ENCODE peak calls at places on chromosomes 2 and 18, in eight cellular contexts. Y is germinal center; N is hippocampal formation; B is aorta; H is SK-N-DZ; C is NCI-H460; L is stimulated activated CD4-positive, alpha-beta T cell treated with anti-CD3 and anti-CD28 coated beads, Interleukin-12 subunit alpha, Interleukin-12 subunit beta, amount 100 ng/mL, for 48 hours; V is A549. U is an unnamed sample.

GRCh38 chr18:24014062-24014985 is at the start of gene TTC39C:
- DNase-seq in Y (peak), N (peak), B (peak), H (peak), C (no peak), L (peak), V (peak), U (peak)

GRCh38 chr2:235685024-235685721 is 191.3 kb downstream of the AGAP1 start:
- DNase-seq in Y (no peak), N (no peak), B (no peak), H (no peak), C (no peak), L (no peak), V (no peak), U (no peak)

GRCh38 chr2:209426432-209426831 is 2.6 kb downstream of the MAP2 start:
- DNase-seq in Y (no peak), N (no peak), B (no peak), H (no peak), C (peak), L (no peak), V (no peak), U (no peak)

GRCh38 chr18:12287131-12287681 is 20.8 kb upstream of the TUBB6 start:
- DNase-seq in Y (no peak), N (no peak), B (peak), H (no peak), C (no peak), L (no peak), V (no peak), U (no peak)

GRCh38 chr2:54106631-54107454 is 8.6 kb upstream of the ACYP2 start:
- DNase-seq in Y (peak), N (peak), B (no peak), H (peak), C (peak), L (no peak), V (peak), U (no peak)

GRCh38 chr2:173589604-173590277 is 235.1 kb downstream of the CDCA7 start:
- DNase-seq in Y (no peak), N (no peak), B (no peak), H (no peak), C (no peak), L (no peak), V (no peak), U (peak)

GRCh38 chr18:32847719-32848118 is 74.9 kb upstream of the KLHL14 start:
- DNase-seq in Y (no peak), N (no peak), B (no peak), H (peak), C (no peak), L (no peak), V (no peak), U (no peak)

GRCh38 chr18:48488388-48488850 is 50.4 kb upstream of the CTIF start:
- DNase-seq in Y (no peak), N (no peak), B (peak), H (no peak), C (peak), L (no peak), V (peak), U (peak)

GRCh38 chr2:241399941-241400922 is 44.1 kb downstream of the FARP2 start:
- DNase-seq in Y (no peak), N (no peak), B (no peak), H (no peak), C (no peak), L (no peak), V (no peak), U (no peak)

GRCh38 chr2:237858294-237859081 is 935 bp upstream of the RAMP1 start:
- DNase-seq in Y (peak), N (peak), B (peak), H (peak), C (peak), L (peak), V (peak), U (no peak)